ENCODE peak calls at places on chromosomes 16 and 17, in six cellular contexts. Y is T-helper 1 cell; J is mammary epithelial cell; A is HL-60; U is activated CD8-positive, alpha-beta memory T cell treated with anti-CD3 and anti-CD28 coated beads, Interleukin-2, amount 50 U/mL, for 4 hours; B is Peyer's patch. F is an unnamed sample.

GRCh38 chr17:1153795-1154546 is 25.8 kb downstream of the ABR start:
- DNase-seq in J (peak), A (peak), U (no peak), Y (no peak), B (no peak), F (no peak)

GRCh38 chr16:11212819-11213196 is 43.2 kb downstream of the SOCS1 start:
- DNase-seq in U (no peak), A (no peak), J (no peak), Y (no peak), B (no peak), F (no peak)

GRCh38 chr17:16425698-16426659 is 10.6 kb downstream of the TRPV2 start:
- DNase-seq in U (no peak), Y (no peak), B (no peak), J (no peak), A (no peak), F (no peak)

GRCh38 chr17:44200478-44201155 is 933 bp upstream of the ATXN7L3 start:
- DNase-seq in Y (no peak), J (no peak), B (no peak), U (no peak), A (no peak), F (no peak)

GRCh38 chr16:81779540-81780320 is 639 bp downstream of the PLCG2 start:
- DNase-seq in B (peak), U (no peak), Y (no peak), J (no peak), A (no peak), F (no peak)

GRCh38 chr16:50861926-50862325 is 120.0 kb downstream of the CYLD start:
- DNase-seq in B (no peak), A (no peak), J (peak), U (no peak), Y (no peak), F (no peak)

GRCh38 chr17:6231886-6232767 is 161.9 kb downstream of the WSCD1 start:
- DNase-seq in J (peak), B (no peak), U (no peak), A (no peak), Y (no peak), F (no peak)

GRCh38 chr16:54501797-54502196 is 215.2 kb upstream of the IRX3 start:
- DNase-seq in J (no peak), U (no peak), Y (no peak), B (no peak), A (no peak), F (no peak)

GRCh38 chr17:1753767-1754429 is 8.0 kb upstream of the SERPINF1 start:
- DNase-seq in U (no peak), A (no peak), B (no peak), J (no peak), Y (no peak), F (no peak)

GRCh38 chr17:69170377-69170776 is 28.7 kb upstream of the ABCA6 start:
- DNase-seq in J (no peak), U (no peak), A (peak), Y (no peak), B (no peak), F (no peak)